ENCODE peak calls at places on chromosomes 13 and 19, in seven cellular contexts. M is SJSA1, Q is mesendoderm, J is ovary, K is body of pancreas, E is H9, I is hepatocyte. H is an unnamed sample.
A peak's percentile ranks its signal among the peaks of the same experiment; 100 is the strongest.

GRCh38 chr13:60226507-60226906 is 62.8 kb upstream of the DIAPH3 start:
- DNase-seq in M (no peak), K (peak; percentile 53), E (peak; percentile 44), J (no peak), I (peak; percentile 43), Q (peak; percentile 65), H (no peak)

GRCh38 chr13:111531505-111531904 is 211.1 kb downstream of the TEX29 start:
- DNase-seq in Q (no peak), E (no peak), I (peak; percentile 46), K (peak; percentile 44), J (no peak), M (no peak), H (no peak)

GRCh38 chr13:39501711-39502324 is 101.2 kb downstream of the LHFPL6 start:
- DNase-seq in E (no peak), M (no peak), J (no peak), Q (peak; percentile 80), K (no peak), I (peak; percentile 8), H (no peak)

GRCh38 chr19:43759515-43759914 is 4.8 kb upstream of the SMG9 start:
- DNase-seq in K (no peak), E (no peak), M (peak; percentile 58), Q (peak; percentile 37), J (no peak), I (no peak), H (no peak)

GRCh38 chr13:51977606-51978005 is 33.6 kb downstream of the ATP7B start:
- DNase-seq in Q (no peak), M (no peak), K (no peak), J (no peak), E (no peak), I (no peak), H (no peak)

GRCh38 chr13:45194081-45194939 is 6.5 kb downstream of the KCTD4 start:
- DNase-seq in K (peak; percentile 28), J (peak; percentile 24), M (no peak), I (peak; percentile 35), E (peak; percentile 43), Q (peak; percentile 74), H (no peak)

GRCh38 chr13:39144941-39145533 is 106.8 kb downstream of the NHLRC3 start:
- DNase-seq in Q (peak; percentile 73), J (peak; percentile 44), E (peak; percentile 51), M (peak; percentile 40), I (peak; percentile 73), K (peak; percentile 69), H (peak; percentile 60)

GRCh38 chr19:45168767-45169351 is 8.1 kb upstream of the NKPD1 start:
- DNase-seq in I (peak; percentile 7), Q (no peak), J (no peak), K (no peak), M (no peak), E (no peak), H (no peak)

GRCh38 chr19:49829200-49829599 is 11.1 kb downstream of the MED25 start:
- DNase-seq in Q (no peak), K (no peak), M (no peak), E (no peak), J (no peak), I (no peak), H (no peak)

GRCh38 chr13:28679628-28680027 is 20.7 kb downstream of the POMP start:
- DNase-seq in J (no peak), M (no peak), K (no peak), E (no peak), I (peak; percentile 11), Q (no peak), H (no peak)

GRCh38 chr13:35349673-35350278 is 126.7 kb downstream of the MAB21L1 start:
- DNase-seq in J (no peak), K (no peak), M (no peak), Q (peak; percentile 16), I (peak; percentile 43), E (no peak), H (no peak)

GRCh38 chr13:89856512-89856911 is 1491.0 kb upstream of the MIR17HG start:
- DNase-seq in E (no peak), K (no peak), Q (peak; percentile 1), M (no peak), I (no peak), J (no peak), H (no peak)

DNA sequence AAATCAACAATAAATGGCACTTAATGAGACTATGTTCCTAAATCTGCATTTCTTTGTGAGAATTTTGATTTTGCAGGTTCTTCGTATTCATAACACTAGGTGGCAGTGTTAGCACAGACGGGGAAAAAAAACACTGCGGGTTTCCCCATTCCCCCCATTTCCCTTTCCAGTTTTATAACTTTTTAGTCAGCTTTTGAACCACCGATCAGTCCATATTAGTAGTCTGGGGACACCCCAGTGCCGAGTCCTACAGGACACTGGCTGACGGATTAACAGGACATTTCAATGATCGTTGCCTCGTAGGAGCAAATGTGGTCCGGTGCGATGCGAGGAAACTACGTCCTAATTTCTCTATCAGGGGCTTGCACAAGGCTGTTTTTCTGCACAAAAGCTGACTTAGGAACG is 234.3 kb downstream of the LMO7 start:
- DNase-seq in M (no peak), E (no peak), Q (no peak), I (peak; percentile 45), J (no peak), K (no peak), H (peak; percentile 17)
- H3K27ac ChIP-seq in M (no peak overlapping the region), E (no peak overlapping the region), Q (no peak overlapping the region), I (peak overlapping the region; percentile 62), J (no peak overlapping the region), K (no peak overlapping the region), H (no peak overlapping the region)

DNA sequence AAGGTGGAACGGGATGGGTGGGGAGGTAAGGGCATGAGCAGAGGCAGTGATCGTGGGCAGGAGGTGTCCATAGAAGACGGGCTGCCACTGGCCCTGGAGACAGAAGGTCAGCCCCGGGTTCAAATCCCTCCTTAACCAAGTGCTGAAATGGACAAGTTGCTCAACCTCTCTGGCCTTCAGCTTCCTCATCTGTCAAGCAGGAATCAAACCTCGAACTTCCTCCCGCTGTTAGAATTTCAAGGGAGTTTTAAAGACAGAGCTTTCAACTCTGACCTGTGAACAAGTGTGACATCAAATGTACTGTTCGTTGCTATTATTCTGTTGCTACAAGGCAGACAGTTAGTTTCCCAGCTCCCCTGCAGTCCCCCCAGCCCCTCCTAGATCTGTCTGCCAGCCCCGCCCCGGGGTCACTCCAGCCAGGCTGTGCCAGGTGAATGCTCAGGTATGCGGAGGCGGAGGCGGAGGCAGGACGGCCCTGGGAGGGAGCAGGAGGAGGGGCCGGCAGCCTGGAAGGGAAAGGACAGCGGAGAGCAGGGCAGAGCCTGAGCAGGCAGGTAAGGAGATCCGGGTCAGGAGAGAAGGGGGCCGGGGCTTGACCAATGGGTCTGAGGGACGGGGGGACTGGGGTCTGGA is at the start of gene EPS8L1:
- DNase-seq in E (peak; percentile 94), Q (peak; percentile 86), K (peak; percentile 76), I (peak; percentile 91), J (no peak), M (no peak), H (no peak)
- H3K4me1 ChIP-seq in E (peaks cover 5% of the 10 kb centered on the region), Q (peaks cover 1% of the 10 kb centered on the region), K (peaks cover 21% of the 10 kb centered on the region), I (peaks cover 3% of the 10 kb centered on the region), J (peaks cover 2% of the 10 kb centered on the region), M (peaks cover 5% of the 10 kb centered on the region), H (no peaks in the 10 kb centered on the region)

DNA sequence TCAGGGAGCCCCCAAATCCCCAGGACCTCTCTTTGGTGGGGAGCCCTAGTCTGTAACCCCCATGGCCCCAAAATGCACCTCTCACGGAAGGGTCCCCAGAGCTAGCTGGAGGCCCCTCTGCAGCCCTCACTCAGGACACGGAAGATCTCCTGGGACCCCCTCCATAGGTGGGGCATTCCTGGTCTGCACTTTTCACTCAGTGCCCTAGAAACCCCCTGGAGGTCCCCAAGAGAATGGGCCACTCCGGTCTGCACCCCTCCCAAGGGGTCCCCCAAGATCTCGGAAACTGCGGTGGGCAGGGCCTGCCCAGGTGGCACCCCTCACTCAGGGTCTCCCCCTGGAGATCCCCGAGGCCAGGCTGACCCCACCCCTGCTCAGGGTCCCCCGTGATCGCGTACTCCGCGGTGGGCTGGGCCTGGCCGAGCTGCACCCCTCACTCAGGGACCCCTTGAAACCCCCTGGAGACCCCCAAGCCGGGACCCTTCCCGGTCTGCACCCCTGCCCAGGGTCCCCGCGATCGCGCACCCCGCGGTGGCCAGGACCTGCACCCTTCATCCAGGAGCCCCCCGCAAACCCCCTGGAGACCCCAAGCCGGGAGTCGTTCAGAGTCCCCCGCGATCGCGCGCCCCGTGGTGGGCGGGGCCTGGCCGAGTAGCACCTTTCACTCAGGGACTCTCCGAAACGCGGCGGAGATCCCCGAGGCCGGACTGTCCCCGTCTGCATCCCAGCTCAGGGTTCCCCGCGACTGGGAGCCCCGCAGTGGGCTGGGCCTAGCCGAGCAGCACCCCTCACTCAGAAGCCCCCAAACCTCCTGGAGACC is 1.1 kb downstream of the LMNB2 start:
- DNase-seq in J (no peak), K (peak; percentile 44), M (peak; percentile 56), E (no peak), Q (no peak), I (peak; percentile 57), H (peak; percentile 42)
- H3K27ac ChIP-seq in J (no peak overlapping the region), K (peak overlapping the region; percentile 30), M (peak overlapping the region; percentile 57), E (no peak overlapping the region), Q (peak overlapping the region; percentile 63), I (peak overlapping the region; percentile 60), H (peak overlapping the region; percentile 83)

GRCh38 chr19:5122671-5123409 is 153.9 kb downstream of the KDM4B start:
- DNase-seq in I (no peak), M (no peak), E (no peak), K (no peak), J (no peak), Q (no peak), H (no peak)
- H3K4me1 ChIP-seq in I (peaks cover 32% of the 10 kb centered on the region), M (no peaks in the 10 kb centered on the region), E (peaks cover 2% of the 10 kb centered on the region), K (peaks cover 30% of the 10 kb centered on the region), J (peaks cover 8% of the 10 kb centered on the region), Q (peaks cover 7% of the 10 kb centered on the region), H (no peaks in the 10 kb centered on the region)

GRCh38 chr19:13986348-13986904 is 19.7 kb downstream of the RFX1 start:
- DNase-seq in Q (peak; percentile 93), J (peak; percentile 34), E (peak; percentile 93), M (no peak), I (peak; percentile 42), K (peak; percentile 67), H (peak; percentile 74)
- H3K27ac ChIP-seq in Q (peak overlapping the region; percentile 63), J (no peak overlapping the region), E (peak overlapping the region; percentile 22), M (no peak overlapping the region), I (peak overlapping the region; percentile 20), K (peak overlapping the region; percentile 71), H (peak overlapping the region; percentile 81)

H was measured in uterus.